ENCODE peak calls at places on chromosomes 6 and 20, in seven cellular contexts. S, G, Z, Y, D, W and H are unnamed samples.

GRCh38 chr6:28553986-28554881 is 28.6 kb downstream of the GPX5 start:
- DNase-seq in S (no peak), G (no peak), Z (no peak), Y (peak; percentile 43), D (no peak), W (no peak), H (no peak)

GRCh38 chr6:39381535-39382140 is 59.1 kb upstream of the KCNK16 start:
- DNase-seq in S (no peak), G (no peak), Z (no peak), Y (no peak), D (no peak), W (no peak), H (no peak)

GRCh38 chr6:139017227-139017626 is 11.3 kb upstream of the ABRACL start:
- DNase-seq in S (peak; percentile 33), G (no peak), Z (no peak), Y (no peak), D (no peak), W (no peak), H (no peak)

GRCh38 chr6:105986998-105987397 is 99.1 kb upstream of the PRDM1 start:
- DNase-seq in S (no peak), G (no peak), Z (no peak), Y (no peak), D (no peak), W (no peak), H (no peak)

GRCh38 chr6:146892613-146893401 is 294.0 kb downstream of the ADGB start:
- DNase-seq in S (no peak), G (peak; percentile 80), Z (peak; percentile 92), Y (peak; percentile 53), D (no peak), W (no peak), H (peak; percentile 89)

GRCh38 chr20:11734431-11734830 is 183.3 kb upstream of the BTBD3 start:
- DNase-seq in S (no peak), G (no peak), Z (no peak), Y (no peak), D (no peak), W (no peak), H (no peak)

GRCh38 chr6:53151676-53152075 is 3.0 kb upstream of the GCM1 start:
- DNase-seq in S (peak; percentile 65), G (no peak), Z (no peak), Y (peak; percentile 75), D (peak; percentile 74), W (no peak), H (peak; percentile 76)

GRCh38 chr20:434221-434620 is 26.1 kb downstream of the RBCK1 start:
- DNase-seq in S (no peak), G (no peak), Z (no peak), Y (peak; percentile 90), D (peak; percentile 89), W (no peak), H (peak; percentile 88)

GRCh38 chr6:110039996-110040383 is 61.9 kb downstream of the GPR6 start:
- DNase-seq in S (peak; percentile 76), G (peak; percentile 19), Z (peak; percentile 9), Y (peak; percentile 59), D (peak; percentile 68), W (no peak), H (no peak)

GRCh38 chr6:108168026-108168463 is 2.2 kb downstream of the NR2E1 start:
- DNase-seq in S (peak; percentile 66), G (no peak), Z (no peak), Y (no peak), D (peak; percentile 47), W (no peak), H (no peak)

GRCh38 chr6:191487-192312 is 100.6 kb upstream of the DUSP22 start:
- DNase-seq in S (no peak), G (no peak), Z (no peak), Y (no peak), D (no peak), W (no peak), H (no peak)

DNA sequence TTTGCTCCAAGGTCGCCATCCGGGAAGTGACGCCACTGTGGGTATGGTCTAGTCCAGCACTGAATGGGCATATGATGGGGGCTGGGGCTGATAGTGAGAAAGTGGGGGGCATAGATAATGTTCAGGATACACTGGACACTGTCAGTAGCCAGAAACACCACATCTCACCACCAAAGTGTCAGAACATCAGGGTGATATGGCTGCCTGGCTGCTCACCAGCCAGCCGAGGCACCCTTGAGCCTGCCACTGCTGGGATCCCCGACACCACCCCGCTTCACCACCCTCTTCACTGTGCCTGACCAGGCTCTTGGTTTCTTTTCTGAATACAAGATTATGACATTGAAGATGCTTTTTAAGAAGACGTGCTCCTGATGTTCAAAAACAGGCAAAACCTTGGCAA is 46.9 kb downstream of the SIRPA start:
- DNase-seq in S (no peak), G (no peak), Z (no peak), Y (no peak), D (no peak), W (no peak), H (no peak)
- H3K4me1 ChIP-seq in S (no peaks in the 10 kb centered on the region), G (peaks cover 19% of the 10 kb centered on the region), Z (peaks cover 6% of the 10 kb centered on the region), Y (peaks cover 3% of the 10 kb centered on the region), D (no peaks in the 10 kb centered on the region), W (peaks cover 4% of the 10 kb centered on the region), H (peaks cover 2% of the 10 kb centered on the region)

GRCh38 chr20:37573626-37574198 is 46.0 kb upstream of the BLCAP start:
- DNase-seq in S (no peak), G (no peak), Z (no peak), Y (no peak), D (peak; percentile 9), W (no peak), H (no peak)

GRCh38 chr20:37577972-37578371 is 50.3 kb upstream of the BLCAP start:
- DNase-seq in S (no peak), G (no peak), Z (no peak), Y (no peak), D (no peak), W (no peak), H (no peak)

GRCh38 chr20:37576911-37577310 is 49.2 kb upstream of the BLCAP start:
- DNase-seq in S (no peak), G (no peak), Z (no peak), Y (no peak), D (peak; percentile 10), W (no peak), H (no peak)

GRCh38 chr20:37574199-37574890 is 46.7 kb upstream of the BLCAP start:
- DNase-seq in S (no peak), G (no peak), Z (no peak), Y (no peak), D (peak; percentile 17), W (no peak), H (no peak)

GRCh38 chr20:37575884-37576283 is 48.2 kb upstream of the BLCAP start:
- DNase-seq in S (no peak), G (no peak), Z (no peak), Y (no peak), D (peak; percentile 63), W (no peak), H (no peak)
- H3K18ac ChIP-seq in S (no peak overlapping the region), G (no peak overlapping the region), Z (no peak overlapping the region), Y (no peak overlapping the region), D (no peak overlapping the region), W (no peak overlapping the region), H (no peak overlapping the region)

GRCh38 chr20:48317578-48317977 is 510.2 kb downstream of the PREX1 start:
- DNase-seq in S (no peak), G (no peak), Z (no peak), Y (no peak), D (no peak), W (no peak), H (no peak)
- H2BK5ac ChIP-seq in S (peak overlapping the region; percentile 15), G (no peak overlapping the region), Z (no peak overlapping the region), Y (no peak overlapping the region), D (no peak overlapping the region), W (no peak overlapping the region), H (no peak overlapping the region)

DNA sequence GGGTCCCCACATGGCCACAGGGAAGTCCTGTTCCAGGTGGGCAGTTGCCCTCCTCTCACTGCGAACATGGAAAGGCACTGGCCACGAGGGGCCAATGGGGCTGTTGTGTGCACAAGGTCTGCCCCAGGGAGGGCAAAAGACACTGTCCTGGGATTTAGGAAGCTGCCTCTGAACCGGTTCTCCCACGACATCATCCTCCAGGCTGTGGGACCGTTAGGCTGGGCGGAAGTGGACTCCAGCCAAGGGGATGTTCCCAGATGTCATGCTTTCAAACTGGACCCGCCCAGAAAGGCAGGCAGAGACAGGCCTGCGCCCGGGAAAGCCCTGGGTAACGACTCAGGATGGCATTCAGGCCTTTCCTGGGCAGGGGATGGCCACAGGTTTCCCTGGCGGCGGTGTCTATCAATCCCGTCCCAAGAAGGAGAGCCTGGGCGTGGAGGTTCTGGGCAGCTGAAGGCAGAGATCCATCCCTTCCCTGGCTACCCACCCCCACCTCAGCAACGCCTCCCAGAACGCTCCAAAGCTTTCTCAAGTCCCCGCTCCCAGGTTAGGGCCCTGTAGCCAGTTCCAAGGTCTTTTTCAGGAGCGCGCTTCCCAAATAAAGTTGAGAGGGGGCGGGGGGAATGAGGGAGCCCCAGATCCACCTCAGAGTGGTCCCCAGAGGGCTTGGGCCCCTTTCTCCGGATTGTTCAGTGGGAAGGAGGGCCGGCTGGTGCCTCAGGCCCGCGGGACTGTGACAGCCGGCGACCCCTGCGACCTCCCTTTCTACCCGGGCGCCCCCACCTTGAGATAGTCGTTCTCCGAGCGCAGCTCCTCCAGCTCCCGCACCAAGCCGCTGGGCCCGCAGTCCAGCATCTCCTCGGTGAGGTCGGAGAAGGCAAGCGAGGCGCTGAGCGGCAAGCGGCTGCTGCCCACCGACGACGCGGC is 13.8 kb upstream of the TLDC2 start:
- DNase-seq in S (peak; percentile 61), G (peak; percentile 93), Z (peak; percentile 83), Y (peak; percentile 71), D (peak; percentile 52), W (no peak), H (peak; percentile 93)
- H3K4me1 ChIP-seq in S (peaks cover 13% of the 10 kb centered on the region), G (peaks cover 50% of the 10 kb centered on the region), Z (peaks cover 31% of the 10 kb centered on the region), Y (peaks cover 4% of the 10 kb centered on the region), D (peaks cover 2% of the 10 kb centered on the region), W (peaks cover 17% of the 10 kb centered on the region), H (peaks cover 8% of the 10 kb centered on the region)

DNA sequence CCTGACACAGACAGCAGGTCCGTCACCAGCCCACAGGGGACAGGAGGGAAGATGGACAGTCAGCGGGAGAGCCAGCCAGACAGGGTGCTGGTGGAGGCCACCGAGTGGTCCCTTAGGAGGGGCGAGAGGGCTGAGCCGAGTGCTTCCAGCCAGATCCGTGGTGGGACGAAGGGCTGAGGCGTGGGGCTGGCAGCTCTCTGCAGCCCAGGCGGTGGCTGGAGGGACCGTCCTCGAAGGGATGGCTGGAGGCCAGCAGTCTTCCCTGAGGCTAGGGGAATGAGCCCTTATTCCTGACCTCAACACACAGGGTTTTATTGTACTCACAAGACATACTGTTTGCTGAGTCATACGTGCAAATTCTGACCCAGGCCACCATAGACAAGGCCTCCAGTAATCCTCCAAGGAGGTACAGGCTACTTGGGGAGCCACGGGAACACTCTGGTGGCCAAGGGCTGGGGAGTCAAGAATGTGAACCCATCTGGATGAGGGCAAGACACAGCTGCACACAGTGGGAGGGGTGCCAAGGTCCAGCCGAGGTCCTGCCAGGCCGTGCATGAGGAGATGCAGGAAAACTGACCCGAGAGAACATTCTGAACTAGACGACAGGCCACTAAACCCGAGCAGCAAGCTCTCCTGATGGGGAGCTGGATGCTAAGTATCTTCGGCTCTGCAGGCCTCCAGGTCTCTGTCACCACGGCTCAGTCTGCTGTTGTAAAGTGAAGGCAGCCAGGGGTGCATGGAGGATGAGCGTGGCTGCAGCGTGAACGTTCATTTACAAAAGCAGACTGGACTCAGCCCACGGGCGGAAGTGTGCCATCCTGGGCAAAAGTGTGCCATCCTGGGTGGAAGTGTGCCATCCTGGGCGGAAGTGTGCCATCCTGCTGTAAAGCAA is 242.5 kb downstream of the TTLL2 start:
- DNase-seq in S (no peak), G (peak; percentile 15), Z (no peak), Y (no peak), D (no peak), W (no peak), H (no peak)
- H3K18ac ChIP-seq in S (no peak overlapping the region), G (no peak overlapping the region), Z (no peak overlapping the region), Y (no peak overlapping the region), D (no peak overlapping the region), W (peak overlapping the region; percentile 92), H (no peak overlapping the region)